ENCODE peak calls at places on chromosomes 11 and 22, in seven cellular contexts. One of them, this sample, is unnamed.

GRCh38 chr11:47524200-47524874 is 28.6 kb downstream of the CELF1 start:
- DNase-seq in osteocyte: no peak
- DNase-seq in cardiac muscle cell: peak; percentile 82
- DNase-seq in heart right ventricle: peak; percentile 27
- DNase-seq in nephron progenitor cell: peak; percentile 8
- DNase-seq in NB4: no peak
- DNase-seq in WTC11: no peak
- DNase-seq in this sample: peak; percentile 61

GRCh38 chr11:93842461-93842860 is 8.0 kb downstream of the VSTM5 start:
- DNase-seq in osteocyte: no peak
- DNase-seq in NB4: no peak
- DNase-seq in WTC11: no peak
- DNase-seq in heart right ventricle: no peak
- DNase-seq in nephron progenitor cell: no peak
- DNase-seq in cardiac muscle cell: no peak
- DNase-seq in this sample: no peak

GRCh38 chr11:73664894-73665293 is 18.5 kb downstream of the PLEKHB1 start:
- DNase-seq in cardiac muscle cell: no peak
- DNase-seq in NB4: no peak
- DNase-seq in osteocyte: no peak
- DNase-seq in WTC11: no peak
- DNase-seq in heart right ventricle: no peak
- DNase-seq in nephron progenitor cell: no peak
- DNase-seq in this sample: no peak

GRCh38 chr11:64583296-64584262 is 7.4 kb upstream of the SLC22A12 start:
- DNase-seq in osteocyte: no peak
- DNase-seq in heart right ventricle: no peak
- DNase-seq in nephron progenitor cell: no peak
- DNase-seq in NB4: no peak
- DNase-seq in cardiac muscle cell: no peak
- DNase-seq in WTC11: no peak
- DNase-seq in this sample: no peak

GRCh38 chr11:73539506-73540084 is 58.3 kb downstream of the FAM168A start:
- DNase-seq in nephron progenitor cell: no peak
- DNase-seq in WTC11: no peak
- DNase-seq in heart right ventricle: no peak
- DNase-seq in osteocyte: no peak
- DNase-seq in cardiac muscle cell: no peak
- DNase-seq in NB4: no peak
- DNase-seq in this sample: no peak

GRCh38 chr22:28018461-28018927 is 99.4 kb upstream of the PITPNB start:
- DNase-seq in heart right ventricle: no peak
- DNase-seq in WTC11: no peak
- DNase-seq in osteocyte: no peak
- DNase-seq in NB4: no peak
- DNase-seq in cardiac muscle cell: no peak
- DNase-seq in nephron progenitor cell: no peak
- DNase-seq in this sample: peak; percentile 19

GRCh38 chr11:120079750-120080610 is 57.9 kb downstream of the TRIM29 start:
- DNase-seq in nephron progenitor cell: no peak
- DNase-seq in WTC11: peak; percentile 68
- DNase-seq in osteocyte: no peak
- DNase-seq in heart right ventricle: no peak
- DNase-seq in NB4: peak; percentile 32
- DNase-seq in cardiac muscle cell: no peak
- DNase-seq in this sample: peak; percentile 49

GRCh38 chr11:94721565-94722292 is 46.4 kb upstream of the AMOTL1 start:
- DNase-seq in osteocyte: no peak
- DNase-seq in heart right ventricle: no peak
- DNase-seq in NB4: no peak
- DNase-seq in cardiac muscle cell: no peak
- DNase-seq in WTC11: no peak
- DNase-seq in nephron progenitor cell: no peak
- DNase-seq in this sample: no peak

GRCh38 chr11:126686938-126687337 is 313.6 kb downstream of the KIRREL3 start:
- DNase-seq in nephron progenitor cell: no peak
- DNase-seq in WTC11: no peak
- DNase-seq in heart right ventricle: no peak
- DNase-seq in cardiac muscle cell: no peak
- DNase-seq in NB4: no peak
- DNase-seq in osteocyte: no peak
- DNase-seq in this sample: no peak

GRCh38 chr22:22752556-22753477 is 108.4 kb downstream of the GGTLC2 start:
- DNase-seq in WTC11: no peak
- DNase-seq in heart right ventricle: no peak
- DNase-seq in nephron progenitor cell: no peak
- DNase-seq in NB4: peak; percentile 59
- DNase-seq in cardiac muscle cell: no peak
- DNase-seq in osteocyte: peak; percentile 59
- DNase-seq in this sample: no peak

GRCh38 chr11:129324533-129325175 is 51.0 kb upstream of the BARX2 start:
- DNase-seq in nephron progenitor cell: no peak
- DNase-seq in heart right ventricle: no peak
- DNase-seq in WTC11: no peak
- DNase-seq in osteocyte: no peak
- DNase-seq in NB4: peak; percentile 7
- DNase-seq in cardiac muscle cell: no peak
- DNase-seq in this sample: peak; percentile 58

GRCh38 chr11:12693485-12694181 is 19.4 kb downstream of the TEAD1 start:
- DNase-seq in nephron progenitor cell: no peak
- DNase-seq in cardiac muscle cell: no peak
- DNase-seq in osteocyte: no peak
- DNase-seq in WTC11: no peak
- DNase-seq in heart right ventricle: peak; percentile 68
- DNase-seq in NB4: peak; percentile 50
- DNase-seq in this sample: no peak

GRCh38 chr22:24142241-24142640 is 39.0 kb upstream of the SUSD2 start:
- DNase-seq in osteocyte: no peak
- DNase-seq in heart right ventricle: no peak
- DNase-seq in cardiac muscle cell: no peak
- DNase-seq in nephron progenitor cell: no peak
- DNase-seq in NB4: no peak
- DNase-seq in WTC11: no peak
- DNase-seq in this sample: no peak

GRCh38 chr11:9573775-9574555 is 495 bp downstream of the WEE1 start:
- DNase-seq in nephron progenitor cell: peak; percentile 58
- DNase-seq in osteocyte: no peak
- DNase-seq in WTC11: peak; percentile 32
- DNase-seq in cardiac muscle cell: peak; percentile 55
- DNase-seq in NB4: peak; percentile 63
- DNase-seq in heart right ventricle: peak; percentile 23
- DNase-seq in this sample: peak; percentile 63

GRCh38 chr11:128336203-128336602 is 251.2 kb downstream of the ETS1 start:
- DNase-seq in heart right ventricle: peak; percentile 67
- DNase-seq in nephron progenitor cell: peak; percentile 82
- DNase-seq in WTC11: no peak
- DNase-seq in cardiac muscle cell: no peak
- DNase-seq in osteocyte: no peak
- DNase-seq in NB4: no peak
- DNase-seq in this sample: no peak

GRCh38 chr11:910044-910588 is 494 bp downstream of the CHID1 start:
- DNase-seq in heart right ventricle: no peak
- DNase-seq in cardiac muscle cell: peak; percentile 39
- DNase-seq in nephron progenitor cell: peak; percentile 59
- DNase-seq in WTC11: no peak
- DNase-seq in NB4: no peak
- DNase-seq in osteocyte: no peak
- DNase-seq in this sample: no peak

GRCh38 chr11:45145421-45146071 is 893 bp upstream of the PRDM11 start:
- DNase-seq in NB4: peak; percentile 23
- DNase-seq in nephron progenitor cell: peak; percentile 39
- DNase-seq in cardiac muscle cell: peak; percentile 45
- DNase-seq in heart right ventricle: peak; percentile 43
- DNase-seq in osteocyte: peak; percentile 79
- DNase-seq in WTC11: peak; percentile 83
- DNase-seq in this sample: peak; percentile 60

GRCh38 chr11:3684787-3685186 is 13.6 kb upstream of the CHRNA10 start:
- DNase-seq in nephron progenitor cell: no peak
- DNase-seq in NB4: no peak
- DNase-seq in osteocyte: no peak
- DNase-seq in cardiac muscle cell: no peak
- DNase-seq in WTC11: no peak
- DNase-seq in heart right ventricle: no peak
- DNase-seq in this sample: no peak

GRCh38 chr22:44225812-44226211 is 45.1 kb downstream of the PARVG start:
- DNase-seq in osteocyte: peak; percentile 60
- DNase-seq in WTC11: no peak
- DNase-seq in NB4: no peak
- DNase-seq in nephron progenitor cell: no peak
- DNase-seq in heart right ventricle: no peak
- DNase-seq in cardiac muscle cell: no peak
- DNase-seq in this sample: no peak

GRCh38 chr11:121930004-121930965 is 185.7 kb downstream of the BLID start:
- DNase-seq in cardiac muscle cell: no peak
- DNase-seq in osteocyte: no peak
- DNase-seq in nephron progenitor cell: peak; percentile 25
- DNase-seq in heart right ventricle: no peak
- DNase-seq in WTC11: no peak
- DNase-seq in NB4: no peak
- DNase-seq in this sample: no peak

GRCh38 chr11:71962428-71963038 is 33.7 kb downstream of the RNF121 start:
- DNase-seq in osteocyte: no peak
- DNase-seq in nephron progenitor cell: no peak
- DNase-seq in NB4: peak; percentile 61
- DNase-seq in cardiac muscle cell: no peak
- DNase-seq in WTC11: no peak
- DNase-seq in heart right ventricle: no peak
- DNase-seq in this sample: no peak

GRCh38 chr11:113241190-113242051 is 73.0 kb upstream of the TTC12 start:
- DNase-seq in cardiac muscle cell: no peak
- DNase-seq in NB4: no peak
- DNase-seq in heart right ventricle: no peak
- DNase-seq in WTC11: no peak
- DNase-seq in nephron progenitor cell: no peak
- DNase-seq in osteocyte: no peak
- DNase-seq in this sample: no peak

GRCh38 chr11:120674537-120674936 is 163.0 kb downstream of the GRIK4 start:
- DNase-seq in NB4: no peak
- DNase-seq in cardiac muscle cell: no peak
- DNase-seq in nephron progenitor cell: no peak
- DNase-seq in WTC11: no peak
- DNase-seq in osteocyte: no peak
- DNase-seq in heart right ventricle: no peak
- DNase-seq in this sample: no peak

GRCh38 chr11:23455291-23455864 is 595.1 kb upstream of the CCDC179 start:
- DNase-seq in osteocyte: no peak
- DNase-seq in heart right ventricle: no peak
- DNase-seq in NB4: no peak
- DNase-seq in nephron progenitor cell: no peak
- DNase-seq in WTC11: no peak
- DNase-seq in cardiac muscle cell: no peak
- DNase-seq in this sample: no peak

GRCh38 chr22:19495562-19496323 is 16.0 kb downstream of the CDC45 start:
- DNase-seq in osteocyte: no peak
- DNase-seq in cardiac muscle cell: no peak
- DNase-seq in NB4: peak; percentile 50
- DNase-seq in WTC11: no peak
- DNase-seq in heart right ventricle: no peak
- DNase-seq in nephron progenitor cell: no peak
- DNase-seq in this sample: no peak

GRCh38 chr22:41992496-41992895 is 6.1 kb upstream of the WBP2NL start:
- DNase-seq in NB4: no peak
- DNase-seq in osteocyte: no peak
- DNase-seq in WTC11: no peak
- DNase-seq in nephron progenitor cell: no peak
- DNase-seq in heart right ventricle: no peak
- DNase-seq in cardiac muscle cell: no peak
- DNase-seq in this sample: no peak

GRCh38 chr22:50045211-50046018 is 12.7 kb downstream of the TTLL8 start:
- DNase-seq in WTC11: no peak
- DNase-seq in NB4: no peak
- DNase-seq in cardiac muscle cell: no peak
- DNase-seq in heart right ventricle: no peak
- DNase-seq in nephron progenitor cell: no peak
- DNase-seq in osteocyte: no peak
- DNase-seq in this sample: no peak

GRCh38 chr11:47186076-47186936 is at the start of gene PACSIN3:
- DNase-seq in nephron progenitor cell: peak; percentile 75
- DNase-seq in osteocyte: peak; percentile 84
- DNase-seq in cardiac muscle cell: peak; percentile 73
- DNase-seq in WTC11: peak; percentile 69
- DNase-seq in NB4: peak; percentile 73
- DNase-seq in heart right ventricle: peak; percentile 43
- DNase-seq in this sample: peak; percentile 47

GRCh38 chr22:44396727-44397722 is 84.3 kb upstream of the SHISAL1 start:
- DNase-seq in NB4: no peak
- DNase-seq in osteocyte: peak; percentile 63
- DNase-seq in cardiac muscle cell: no peak
- DNase-seq in nephron progenitor cell: no peak
- DNase-seq in WTC11: no peak
- DNase-seq in heart right ventricle: no peak
- DNase-seq in this sample: no peak

GRCh38 chr22:33923660-33924246 is 3.5 kb upstream of the LARGE1 start:
- DNase-seq in heart right ventricle: peak; percentile 74
- DNase-seq in cardiac muscle cell: peak; percentile 90
- DNase-seq in osteocyte: no peak
- DNase-seq in nephron progenitor cell: peak; percentile 70
- DNase-seq in WTC11: peak; percentile 75
- DNase-seq in NB4: peak; percentile 81
- DNase-seq in this sample: peak; percentile 66
- TF ChIP-seq CTCF in heart right ventricle: peak; percentile 86
- TF ChIP-seq CTCF in cardiac muscle cell: peak; percentile 85
- TF ChIP-seq CTCF in osteocyte: peak; percentile 86
- TF ChIP-seq CTCF in nephron progenitor cell: peak; percentile 82
- TF ChIP-seq CTCF in WTC11: peak; percentile 74
- TF ChIP-seq CTCF in NB4: peak; percentile 72
- TF ChIP-seq CTCF in this sample: peak; percentile 90

GRCh38 chr11:101323997-101324396 is 194.4 kb upstream of the PGR start:
- DNase-seq in nephron progenitor cell: no peak
- DNase-seq in cardiac muscle cell: peak; percentile 2
- DNase-seq in heart right ventricle: no peak
- DNase-seq in WTC11: peak; percentile 21
- DNase-seq in osteocyte: no peak
- DNase-seq in NB4: peak; percentile 19
- DNase-seq in this sample: no peak
- TF ChIP-seq CTCF in nephron progenitor cell: no peak
- TF ChIP-seq CTCF in cardiac muscle cell: peak; percentile 8
- TF ChIP-seq CTCF in heart right ventricle: peak; percentile 40
- TF ChIP-seq CTCF in WTC11: no peak
- TF ChIP-seq CTCF in osteocyte: no peak
- TF ChIP-seq CTCF in NB4: no peak
- TF ChIP-seq CTCF in this sample: no peak

DNA sequence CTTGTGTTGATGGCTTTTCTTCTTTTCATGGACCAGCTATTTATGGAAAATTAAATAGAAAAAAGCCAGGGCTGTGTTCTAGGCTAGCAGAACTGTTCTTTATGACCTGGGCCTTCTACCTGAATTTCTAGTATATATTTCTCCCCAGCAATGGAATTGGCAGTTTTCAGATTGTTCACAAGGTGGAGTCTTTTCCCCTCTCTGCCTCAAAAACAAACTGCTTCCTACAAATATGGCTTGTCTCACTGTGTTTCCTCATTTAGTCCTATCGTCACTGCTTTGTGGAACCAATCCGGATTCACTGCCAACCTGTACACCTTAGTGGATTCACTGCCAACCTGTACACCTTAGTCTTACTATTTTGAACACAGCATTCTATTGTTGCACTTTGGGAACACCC is 5.0 kb upstream of the APOL5 start:
- DNase-seq in heart right ventricle: no peak
- DNase-seq in cardiac muscle cell: no peak
- DNase-seq in nephron progenitor cell: no peak
- DNase-seq in WTC11: no peak
- DNase-seq in NB4: peak; percentile 30
- DNase-seq in osteocyte: no peak
- DNase-seq in this sample: no peak
- TF ChIP-seq CTCF in heart right ventricle: no peak
- TF ChIP-seq CTCF in cardiac muscle cell: no peak
- TF ChIP-seq CTCF in nephron progenitor cell: no peak
- TF ChIP-seq CTCF in WTC11: no peak
- TF ChIP-seq CTCF in NB4: peak; percentile 15
- TF ChIP-seq CTCF in osteocyte: no peak
- TF ChIP-seq CTCF in this sample: no peak

GRCh38 chr11:86408845-86409244 is 34.2 kb downstream of the CCDC81 start:
- DNase-seq in NB4: no peak
- DNase-seq in heart right ventricle: no peak
- DNase-seq in nephron progenitor cell: no peak
- DNase-seq in cardiac muscle cell: no peak
- DNase-seq in WTC11: no peak
- DNase-seq in osteocyte: no peak
- DNase-seq in this sample: no peak
- TF ChIP-seq CTCF in NB4: no peak
- TF ChIP-seq CTCF in heart right ventricle: no peak
- TF ChIP-seq CTCF in nephron progenitor cell: no peak
- TF ChIP-seq CTCF in cardiac muscle cell: peak; percentile 30
- TF ChIP-seq CTCF in WTC11: no peak
- TF ChIP-seq CTCF in osteocyte: peak; percentile 32
- TF ChIP-seq CTCF in this sample: no peak